ENCODE peak calls at places on chromosomes 7 and 10, in ten cellular contexts. Q is renal cortical epithelial cell; X is testis; K is SHP77; O is iPS-NIHi11; C is stimulated activated CD4-positive, alpha-beta T cell treated with anti-CD3 and anti-CD28 coated beads, Interleukin-12 subunit alpha, Interleukin-12 subunit beta, amount 100 ng/mL, for 4 hours; T is 8988T; B is epithelial cell of esophagus; N is GM20000; F is left cardiac atrium. U is an unnamed sample.

GRCh38 chr7:114790526-114790925 is 131.4 kb upstream of the MDFIC start:
- DNase-seq in O (no peak), X (no peak), F (no peak), C (no peak), B (no peak), Q (no peak), N (no peak), T (no peak), K (no peak), U (no peak)

GRCh38 chr10:129756912-129757861 is 206.9 kb downstream of the EBF3 start:
- DNase-seq in C (no peak), N (no peak), K (no peak), F (peak), O (no peak), Q (peak), X (peak), B (peak), T (no peak), U (no peak)

GRCh38 chr10:69232736-69233135 is 12.6 kb downstream of the HKDC1 start:
- DNase-seq in O (no peak), K (no peak), X (no peak), T (no peak), Q (no peak), F (no peak), C (no peak), N (no peak), B (no peak), U (no peak)

GRCh38 chr10:16521311-16522016 is at the start of gene C1QL3:
- DNase-seq in F (no peak), B (peak), C (peak), N (peak), K (no peak), T (no peak), Q (no peak), O (peak), X (peak), U (peak)

GRCh38 chr7:94375713-94376112 is 19.0 kb upstream of the COL1A2 start:
- DNase-seq in N (no peak), K (no peak), C (no peak), F (no peak), B (peak), T (no peak), O (no peak), X (peak), Q (peak), U (no peak)

GRCh38 chr10:125929613-125930012 is 33.2 kb downstream of the FANK1 start:
- DNase-seq in C (no peak), F (no peak), T (no peak), X (no peak), O (no peak), N (no peak), Q (no peak), K (no peak), B (no peak), U (no peak)

GRCh38 chr10:70435241-70436085 is 6.0 kb downstream of the NODAL start:
- DNase-seq in O (no peak), F (no peak), X (no peak), N (no peak), Q (no peak), B (no peak), K (no peak), C (no peak), T (no peak), U (peak)

GRCh38 chr10:20817646-20818045 is 79.5 kb downstream of the NEBL start:
- DNase-seq in C (no peak), N (no peak), F (no peak), Q (no peak), K (no peak), T (no peak), X (no peak), O (no peak), B (peak), U (no peak)

GRCh38 chr7:157437519-157438061 is 100.8 kb downstream of the DNAJB6 start:
- DNase-seq in N (no peak), T (no peak), Q (no peak), B (no peak), F (no peak), O (no peak), C (no peak), X (peak), K (no peak), U (no peak)

GRCh38 chr7:146112755-146113154 is 3.8 kb upstream of the CNTNAP2 start:
- DNase-seq in F (no peak), X (no peak), K (no peak), B (no peak), N (no peak), Q (no peak), O (no peak), T (no peak), C (no peak), U (no peak)

GRCh38 chr7:44143606-44144250 is 2.6 kb upstream of the MYL7 start:
- DNase-seq in C (no peak), Q (no peak), T (no peak), F (no peak), K (no peak), N (no peak), X (no peak), B (no peak), O (no peak), U (no peak)

GRCh38 chr10:92801978-92802872 is 46.1 kb upstream of the EXOC6 start:
- DNase-seq in K (no peak), N (no peak), Q (no peak), C (no peak), T (no peak), X (no peak), B (no peak), F (no peak), O (no peak), U (no peak)

GRCh38 chr10:103921750-103922195 is 3.8 kb upstream of the STN1 start:
- DNase-seq in X (peak), F (no peak), K (peak), Q (no peak), C (no peak), N (peak), O (peak), B (peak), T (no peak), U (peak)

GRCh38 chr7:107948645-107949442 is 54.1 kb downstream of the LAMB1 start:
- DNase-seq in O (no peak), B (peak), T (no peak), X (no peak), Q (peak), N (no peak), C (no peak), F (no peak), K (no peak), U (no peak)

GRCh38 chr10:43827853-43828252 is 179.2 kb upstream of the ZNF32 start:
- DNase-seq in C (no peak), B (no peak), O (no peak), X (no peak), T (no peak), F (no peak), Q (no peak), N (no peak), K (no peak), U (no peak)

GRCh38 chr10:88793747-88794299 is 8.7 kb upstream of the LIPM start:
- DNase-seq in T (no peak), Q (peak), X (no peak), N (peak), F (no peak), O (no peak), C (no peak), K (no peak), B (peak), U (no peak)

GRCh38 chr10:90787906-90788491 is 69.8 kb downstream of the HTR7 start:
- DNase-seq in N (peak), O (peak), F (no peak), K (peak), B (peak), T (no peak), X (peak), Q (peak), C (peak), U (peak)

GRCh38 chr10:88314362-88314761 is 268.8 kb downstream of the RNLS start:
- DNase-seq in O (no peak), X (no peak), C (no peak), F (no peak), Q (no peak), N (no peak), T (no peak), B (no peak), K (no peak), U (no peak)

GRCh38 chr10:17113889-17114288 is 15.7 kb downstream of the CUBN start:
- DNase-seq in K (no peak), T (no peak), F (no peak), Q (no peak), C (no peak), B (peak), X (peak), O (no peak), N (no peak), U (no peak)

GRCh38 chr10:1180836-1181235 is 124.7 kb downstream of the WDR37 start:
- DNase-seq in B (no peak), X (no peak), Q (no peak), F (no peak), T (no peak), K (peak), N (no peak), C (no peak), O (peak), U (peak)